ENCODE peak calls at places on chromosomes 3 and 15, in six cellular contexts. S, L, G, P, J and C are unnamed samples. For H3K27me3, the result is how much of the 10 kb centered on the place peaks cover.

GRCh38 chr3:27345959-27346865 is 23.0 kb downstream of the NEK10 start:
- ATAC-seq in S (no peak), L (peak), G (no peak), P (peak), J (no peak), C (no peak)

GRCh38 chr3:141840737-141841544 is 35.5 kb upstream of the ATP1B3 start:
- ATAC-seq in S (no peak), L (peak), G (no peak), P (peak), J (no peak), C (no peak)

GRCh38 chr15:100880139-100880896 is 687 bp downstream of the ALDH1A3 start:
- ATAC-seq in S (no peak), L (no peak), G (no peak), P (no peak), J (peak), C (no peak)

GRCh38 chr3:129462365-129462968 is 22.4 kb downstream of the IFT122 start:
- ATAC-seq in S (peak), L (no peak), G (no peak), P (peak), J (no peak), C (no peak)

GRCh38 chr3:102400142-102400541 is 34.7 kb upstream of the ZPLD1 start:
- ATAC-seq in S (no peak), L (no peak), G (no peak), P (no peak), J (no peak), C (no peak)

GRCh38 chr3:112539825-112540517 is 21.8 kb downstream of the ATG3 start:
- ATAC-seq in S (no peak), L (no peak), G (no peak), P (no peak), J (no peak), C (no peak)

GRCh38 chr3:128488995-128489859 is 3.8 kb downstream of the GATA2 start:
- ATAC-seq in S (peak), L (peak), G (no peak), P (peak), J (peak), C (peak)

GRCh38 chr15:29749365-29750086 is 72.7 kb downstream of the TJP1 start:
- ATAC-seq in S (no peak), L (no peak), G (no peak), P (peak), J (peak), C (no peak)

GRCh38 chr3:141129049-141130038 is 78.2 kb downstream of the SPSB4 start:
- ATAC-seq in S (no peak), L (no peak), G (no peak), P (peak), J (no peak), C (peak)

GRCh38 chr15:39472661-39473657 is 107.9 kb upstream of the THBS1 start:
- ATAC-seq in S (no peak), L (peak), G (no peak), P (peak), J (no peak), C (peak)

GRCh38 chr3:50503504-50503903 is at the start of gene CACNA2D2:
- ATAC-seq in S (peak), L (peak), G (peak), P (peak), J (peak), C (peak)

GRCh38 chr3:43852066-43852465 is 161.3 kb downstream of the ABHD5 start:
- ATAC-seq in S (no peak), L (no peak), G (no peak), P (no peak), J (no peak), C (no peak)

GRCh38 chr3:53794597-53794996 is 51.6 kb downstream of the CHDH start:
- ATAC-seq in S (no peak), L (no peak), G (no peak), P (no peak), J (no peak), C (no peak)

GRCh38 chr3:194565597-194566190 is 67.5 kb downstream of the TMEM44 start:
- ATAC-seq in S (no peak), L (no peak), G (no peak), P (no peak), J (no peak), C (no peak)

DNA sequence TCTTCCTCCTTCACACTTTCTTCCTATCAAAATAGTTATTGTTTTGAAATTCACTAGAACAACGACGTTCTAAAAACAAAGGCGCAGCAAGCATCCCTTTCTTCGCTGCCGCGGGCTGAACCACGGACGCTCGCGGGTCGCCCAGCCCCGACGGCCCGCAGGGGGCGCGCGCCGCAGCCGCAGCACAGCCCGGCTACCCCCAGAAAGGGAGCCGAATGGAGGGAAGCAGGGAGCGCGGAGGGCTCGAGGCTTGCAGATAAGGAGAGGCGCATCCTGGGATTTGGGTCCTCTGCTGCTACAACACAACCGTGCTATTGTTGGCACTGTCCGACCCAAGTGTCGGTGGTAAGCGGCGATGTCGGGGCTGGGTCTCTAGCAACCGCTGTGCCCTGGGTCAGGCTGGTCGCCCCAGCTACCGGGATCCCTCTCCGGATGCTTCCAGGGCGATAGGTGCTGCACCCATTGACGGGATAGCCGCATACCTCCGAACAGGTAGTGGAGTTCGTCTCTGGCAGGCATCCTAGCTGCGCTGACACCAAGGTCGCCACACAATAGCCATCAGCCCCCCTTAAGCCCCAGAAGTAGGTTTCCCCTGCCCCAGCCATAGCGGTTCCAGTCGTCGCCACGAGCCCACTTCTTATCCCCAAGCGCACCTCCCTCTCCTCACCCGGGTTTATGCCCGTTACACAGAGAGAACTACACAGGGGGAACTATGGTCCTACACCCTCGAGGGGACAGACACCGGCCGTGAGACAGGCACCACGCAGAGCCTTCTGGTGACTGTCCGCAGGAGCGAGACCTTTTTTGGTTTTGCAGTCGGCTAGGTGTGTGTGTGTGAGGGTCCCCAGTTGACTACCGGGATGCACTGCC is 6.0 kb downstream of the ONECUT1 start:
- ATAC-seq in S (peak), L (peak), G (no peak), P (no peak), J (peak), C (no peak)
- H3K27me3 ChIP-seq in S (under half), L (half or more), G (half or more), P (half or more), J (half or more), C (half or more)

GRCh38 chr3:147380996-147381376 is 25.4 kb downstream of the ZIC4 start:
- ATAC-seq in S (no peak), L (no peak), G (no peak), P (no peak), J (no peak), C (no peak)

GRCh38 chr3:147379651-147380050 is 26.7 kb downstream of the ZIC4 start:
- ATAC-seq in S (no peak), L (no peak), G (no peak), P (no peak), J (no peak), C (no peak)

GRCh38 chr3:147383617-147384016 is 22.7 kb downstream of the ZIC4 start:
- ATAC-seq in S (peak), L (no peak), G (no peak), P (no peak), J (no peak), C (no peak)

GRCh38 chr3:147380271-147380995 is 25.9 kb downstream of the ZIC4 start:
- ATAC-seq in S (no peak), L (no peak), G (no peak), P (no peak), J (no peak), C (no peak)

GRCh38 chr3:147381610-147382009 is 24.7 kb downstream of the ZIC4 start:
- ATAC-seq in S (no peak), L (no peak), G (no peak), P (no peak), J (no peak), C (no peak)
- H3K27me3 ChIP-seq in S (under half), L (half or more), G (half or more), P (half or more), J (under half), C (half or more)

GRCh38 chr15:85926834-85927233 is 132.1 kb upstream of the KLHL25 start:
- ATAC-seq in S (no peak), L (no peak), G (no peak), P (no peak), J (no peak), C (no peak)
- H3K27me3 ChIP-seq in S (under half), L (under half), G (under half), P (under half), J (under half), C (under half)

GRCh38 chr15:51237816-51238215 is 100.6 kb downstream of the CYP19A1 start:
- ATAC-seq in S (no peak), L (no peak), G (no peak), P (no peak), J (no peak), C (no peak)
- H3K27me3 ChIP-seq in S (under half), L (under half), G (under half), P (under half), J (under half), C (under half)

GRCh38 chr15:42007386-42007785 is 13.5 kb downstream of the PLA2G4E start:
- ATAC-seq in S (no peak), L (no peak), G (no peak), P (no peak), J (no peak), C (no peak)

GRCh38 chr15:41997845-41998244 is 23.0 kb downstream of the PLA2G4E start:
- ATAC-seq in S (no peak), L (no peak), G (no peak), P (no peak), J (no peak), C (no peak)

GRCh38 chr15:41999290-42000285 is 21.3 kb downstream of the PLA2G4E start:
- ATAC-seq in S (no peak), L (no peak), G (no peak), P (no peak), J (no peak), C (no peak)

GRCh38 chr15:42001236-42001635 is 19.6 kb downstream of the PLA2G4E start:
- ATAC-seq in S (no peak), L (no peak), G (no peak), P (no peak), J (peak), C (no peak)

GRCh38 chr15:42002333-42002732 is 18.5 kb downstream of the PLA2G4E start:
- ATAC-seq in S (no peak), L (no peak), G (no peak), P (no peak), J (no peak), C (no peak)
- H3K27me3 ChIP-seq in S (half or more), L (under half), G (under half), P (under half), J (under half), C (under half)

DNA sequence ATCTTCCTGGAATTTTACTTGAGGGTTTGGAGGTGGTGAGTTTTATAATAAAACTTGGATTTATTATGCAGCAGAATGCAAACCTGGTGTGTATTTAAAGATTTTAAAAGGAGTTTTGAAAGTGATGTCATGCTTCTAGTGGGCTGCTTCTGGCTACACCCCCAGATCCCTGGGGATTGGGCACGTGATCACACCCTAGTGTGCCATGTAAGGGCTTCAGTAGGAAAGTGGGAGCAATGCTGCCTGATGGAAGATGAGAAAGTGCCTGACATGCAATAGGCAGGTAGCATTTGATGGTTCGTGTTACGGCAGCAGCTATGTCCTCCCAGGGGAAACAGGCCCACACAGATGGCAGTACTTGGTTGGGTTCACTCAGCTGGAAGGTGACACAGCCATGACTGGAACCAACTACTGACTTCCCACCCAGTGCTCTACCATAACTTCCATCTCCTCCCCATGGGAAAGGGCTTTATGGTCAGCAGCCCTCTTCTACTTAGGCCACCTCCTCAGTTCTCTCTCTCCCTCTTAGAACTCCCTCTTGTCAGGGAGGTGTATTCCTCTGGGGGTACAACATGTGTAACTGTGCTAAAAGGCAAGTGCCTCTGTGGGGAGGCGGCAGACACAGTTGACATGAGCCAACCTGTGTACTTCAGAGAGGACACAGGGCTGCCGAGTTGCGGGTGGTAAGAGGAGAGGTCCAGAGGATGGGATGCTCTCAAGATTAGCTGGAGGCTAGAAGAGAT is 5.6 kb downstream of the ITPKA start:
- ATAC-seq in S (no peak), L (no peak), G (no peak), P (no peak), J (no peak), C (no peak)
- H3K27me3 ChIP-seq in S (under half), L (half or more), G (under half), P (half or more), J (under half), C (half or more)

GRCh38 chr3:123327480-123327879 is 121.4 kb downstream of the ADCY5 start:
- ATAC-seq in S (no peak), L (no peak), G (no peak), P (no peak), J (no peak), C (no peak)

GRCh38 chr3:123327956-123328850 is 120.7 kb downstream of the ADCY5 start:
- ATAC-seq in S (peak), L (no peak), G (no peak), P (no peak), J (peak), C (no peak)

GRCh38 chr3:123325766-123326256 is 123.1 kb downstream of the ADCY5 start:
- ATAC-seq in S (no peak), L (no peak), G (no peak), P (no peak), J (no peak), C (no peak)

GRCh38 chr3:123324880-123325765 is 123.4 kb downstream of the SEC22A start:
- ATAC-seq in S (no peak), L (no peak), G (no peak), P (peak), J (no peak), C (peak)

GRCh38 chr3:123326531-123326930 is 122.4 kb downstream of the ADCY5 start:
- ATAC-seq in S (no peak), L (no peak), G (no peak), P (no peak), J (no peak), C (no peak)
- H3K27me3 ChIP-seq in S (under half), L (under half), G (under half), P (under half), J (under half), C (under half)

DNA sequence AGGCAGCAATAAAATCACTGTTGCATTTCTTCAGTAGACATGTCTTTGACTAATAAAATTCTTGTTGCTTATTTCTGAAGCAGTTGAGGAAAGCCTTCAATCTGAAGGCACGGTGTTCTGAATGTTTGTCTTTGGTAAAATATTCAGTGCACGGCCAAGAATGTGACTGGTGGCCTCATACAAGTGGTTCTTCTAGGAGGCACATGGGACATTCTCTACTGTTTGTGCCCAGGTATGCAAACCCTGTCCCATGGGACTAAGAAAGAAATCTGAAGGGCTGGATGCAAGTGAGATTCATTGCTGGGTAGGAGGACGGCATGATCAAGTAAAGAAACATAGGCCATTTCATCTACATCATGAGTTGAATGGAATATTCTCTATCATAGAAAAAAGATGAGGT is 250.6 kb upstream of the NR2F2 start:
- ATAC-seq in S (no peak), L (peak), G (no peak), P (no peak), J (no peak), C (no peak)
- H3K27me3 ChIP-seq in S (under half), L (under half), G (under half), P (under half), J (under half), C (under half)

GRCh38 chr3:186487037-186487436 is 57.1 kb downstream of the CRYGS start:
- ATAC-seq in S (no peak), L (no peak), G (no peak), P (no peak), J (no peak), C (no peak)

GRCh38 chr3:186492594-186492993 is 51.6 kb downstream of the CRYGS start:
- ATAC-seq in S (no peak), L (no peak), G (no peak), P (no peak), J (no peak), C (no peak)

GRCh38 chr3:186487819-186488218 is 56.4 kb downstream of the CRYGS start:
- ATAC-seq in S (no peak), L (no peak), G (no peak), P (no peak), J (no peak), C (no peak)

GRCh38 chr3:186493507-186493906 is 50.7 kb downstream of the CRYGS start:
- ATAC-seq in S (no peak), L (no peak), G (no peak), P (peak), J (no peak), C (no peak)

GRCh38 chr3:186489507-186489906 is 54.7 kb downstream of the CRYGS start:
- ATAC-seq in S (no peak), L (no peak), G (no peak), P (no peak), J (no peak), C (no peak)
- H3K27me3 ChIP-seq in S (under half), L (under half), G (under half), P (under half), J (under half), C (under half)

GRCh38 chr15:64532515-64532914 is 72.1 kb downstream of the ZNF609 start:
- ATAC-seq in S (no peak), L (no peak), G (no peak), P (no peak), J (no peak), C (no peak)
- H3K27me3 ChIP-seq in S (under half), L (under half), G (under half), P (under half), J (under half), C (under half)